ENCODE peak calls at places on chromosomes 11 and 22, in eight cellular contexts. N, Z, I, X, F, G, T and W are unnamed samples.

GRCh38 chr11:61880050-61880449 is 11.3 kb downstream of the FADS3 start:
- DNase-seq in X (no peak), G (no peak), Z (no peak), F (no peak), T (peak), N (no peak), I (no peak), W (peak)

GRCh38 chr11:107217444-107217843 is 199.2 kb upstream of the GUCY1A2 start:
- DNase-seq in T (no peak), F (no peak), I (no peak), G (no peak), N (no peak), Z (no peak), X (no peak), W (no peak)

GRCh38 chr11:14537134-14537599 is 17.0 kb upstream of the PSMA1 start:
- DNase-seq in F (peak), X (no peak), N (peak), T (peak), I (peak), Z (peak), G (peak), W (peak)

GRCh38 chr22:47213571-47214230 is 451.3 kb downstream of the TBC1D22A start:
- DNase-seq in G (peak), Z (no peak), I (peak), T (peak), N (peak), X (no peak), F (no peak), W (peak)

GRCh38 chr22:28873183-28873964 is 10.0 kb upstream of the ZNRF3 start:
- DNase-seq in G (no peak), Z (peak), T (no peak), I (no peak), N (no peak), X (no peak), F (no peak), W (no peak)

GRCh38 chr11:94593030-94593429 is 25.9 kb downstream of the PIWIL4 start:
- DNase-seq in F (peak), Z (peak), N (no peak), X (peak), T (no peak), I (peak), G (no peak), W (peak)

GRCh38 chr11:91158297-91158696 is 935.4 kb upstream of the CHORDC1 start:
- DNase-seq in N (no peak), G (peak), X (no peak), F (no peak), I (no peak), Z (no peak), T (no peak), W (no peak)

GRCh38 chr11:2213384-2213842 is 41.8 kb upstream of the TH start:
- DNase-seq in Z (no peak), N (peak), F (no peak), G (no peak), X (no peak), I (no peak), T (no peak), W (no peak)

GRCh38 chr11:91956711-91957110 is 267.9 kb upstream of the FAT3 start:
- DNase-seq in G (no peak), T (no peak), F (no peak), X (no peak), I (no peak), Z (no peak), N (no peak), W (no peak)

GRCh38 chr11:4626207-4627105 is 10.8 kb upstream of the OR51D1 start:
- DNase-seq in X (peak), T (peak), F (peak), Z (peak), N (peak), G (peak), I (peak), W (peak)

GRCh38 chr11:74546752-74547151 is 45.6 kb upstream of the POLD3 start:
- DNase-seq in N (no peak), G (peak), F (no peak), T (no peak), X (no peak), I (no peak), Z (no peak), W (no peak)

GRCh38 chr11:114819028-114819427 is 140.7 kb downstream of the NXPE2 start:
- DNase-seq in I (no peak), N (no peak), G (no peak), Z (no peak), F (no peak), T (no peak), X (peak), W (peak)

GRCh38 chr22:46614070-46614931 is 5.9 kb upstream of the GRAMD4 start:
- DNase-seq in T (peak), X (no peak), N (peak), F (no peak), Z (no peak), G (no peak), I (no peak), W (no peak)

GRCh38 chr11:22742149-22742548 is 75.7 kb downstream of the GAS2 start:
- DNase-seq in N (no peak), T (no peak), F (no peak), Z (no peak), X (no peak), G (no peak), I (no peak), W (no peak)

GRCh38 chr11:117583063-117583801 is 213.8 kb downstream of the DSCAML1 start:
- DNase-seq in G (no peak), X (peak), Z (no peak), N (no peak), T (peak), I (no peak), F (no peak), W (peak)

GRCh38 chr22:41548830-41549211 is 4.6 kb upstream of the POLR3H start:
- DNase-seq in N (no peak), X (no peak), T (no peak), I (no peak), Z (no peak), F (no peak), G (no peak), W (no peak)

GRCh38 chr11:46490576-46491100 is 99.1 kb upstream of the CHRM4 start:
- DNase-seq in Z (peak), F (peak), G (no peak), N (no peak), T (no peak), I (no peak), X (peak), W (peak)

GRCh38 chr22:50473855-50474671 is 772 bp downstream of the SBF1 start:
- DNase-seq in X (peak), F (peak), T (peak), G (peak), Z (peak), I (peak), N (peak), W (peak)

GRCh38 chr22:40766956-40767355 is 52.2 kb downstream of the SLC25A17 start:
- DNase-seq in X (no peak), I (no peak), T (no peak), F (no peak), Z (no peak), N (no peak), G (no peak), W (no peak)

GRCh38 chr22:37421468-37421877 is 5.8 kb downstream of the ELFN2 start:
- DNase-seq in T (no peak), N (no peak), F (no peak), I (no peak), X (no peak), Z (no peak), G (no peak), W (no peak)

GRCh38 chr11:117550466-117550865 is 222.8 kb downstream of the CEP164 start:
- DNase-seq in T (no peak), F (no peak), I (no peak), X (no peak), Z (no peak), N (no peak), G (no peak), W (no peak)

GRCh38 chr11:64245797-64246623 is 733 bp downstream of the PPP1R14B start:
- DNase-seq in N (peak), Z (peak), X (peak), T (peak), F (peak), G (peak), I (peak), W (peak)

GRCh38 chr11:81579339-81579738 is 1154.3 kb downstream of the FAM181B start:
- DNase-seq in Z (no peak), I (no peak), T (no peak), X (no peak), N (no peak), F (no peak), G (no peak), W (no peak)

GRCh38 chr11:96906521-96906920 is 516.7 kb downstream of the JRKL start:
- DNase-seq in T (no peak), X (no peak), I (no peak), F (no peak), Z (no peak), G (no peak), N (no peak), W (no peak)

GRCh38 chr11:46308632-46309419 is 31.4 kb downstream of the CREB3L1 start:
- DNase-seq in N (peak), T (peak), G (peak), F (peak), X (no peak), I (peak), Z (peak), W (peak)

GRCh38 chr11:28146123-28146751 is 38.0 kb downstream of the METTL15 start:
- DNase-seq in Z (peak), T (no peak), F (peak), I (peak), N (no peak), G (peak), X (peak), W (peak)

GRCh38 chr11:125166347-125166841 is 1.8 kb downstream of the PKNOX2 start:
- DNase-seq in Z (no peak), N (no peak), X (no peak), T (no peak), I (peak), G (no peak), F (peak), W (peak)

GRCh38 chr11:62610814-62611704 is 1.5 kb downstream of the EML3 start:
- DNase-seq in I (no peak), N (no peak), X (no peak), T (no peak), G (no peak), F (no peak), Z (no peak), W (no peak)

DNA sequence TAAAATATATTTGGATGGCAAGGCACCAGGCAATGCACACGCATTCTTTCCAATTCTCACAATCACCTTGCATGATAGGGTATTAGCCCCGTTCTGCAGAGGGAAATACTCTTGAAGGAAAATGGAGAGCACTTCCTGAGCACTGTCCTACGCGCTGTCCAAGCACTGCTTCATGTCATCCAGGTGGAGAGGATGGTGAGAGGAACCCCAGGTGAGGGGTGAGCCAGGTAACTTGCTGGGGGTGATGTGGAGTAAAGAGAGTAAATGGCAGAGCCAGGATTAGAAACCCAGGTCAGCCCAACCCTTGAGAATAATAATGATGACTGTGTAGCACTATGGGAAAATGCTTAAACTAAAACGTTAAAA is 711 bp upstream of the PACSIN2 start:
- DNase-seq in F (no peak), N (no peak), Z (no peak), X (no peak), T (no peak), G (no peak), I (no peak), W (no peak)
- H3K9ac ChIP-seq in F (peak), N (peak), Z (peak), X (peak), T (peak), G (peak), I (no peak), W (peak)

DNA sequence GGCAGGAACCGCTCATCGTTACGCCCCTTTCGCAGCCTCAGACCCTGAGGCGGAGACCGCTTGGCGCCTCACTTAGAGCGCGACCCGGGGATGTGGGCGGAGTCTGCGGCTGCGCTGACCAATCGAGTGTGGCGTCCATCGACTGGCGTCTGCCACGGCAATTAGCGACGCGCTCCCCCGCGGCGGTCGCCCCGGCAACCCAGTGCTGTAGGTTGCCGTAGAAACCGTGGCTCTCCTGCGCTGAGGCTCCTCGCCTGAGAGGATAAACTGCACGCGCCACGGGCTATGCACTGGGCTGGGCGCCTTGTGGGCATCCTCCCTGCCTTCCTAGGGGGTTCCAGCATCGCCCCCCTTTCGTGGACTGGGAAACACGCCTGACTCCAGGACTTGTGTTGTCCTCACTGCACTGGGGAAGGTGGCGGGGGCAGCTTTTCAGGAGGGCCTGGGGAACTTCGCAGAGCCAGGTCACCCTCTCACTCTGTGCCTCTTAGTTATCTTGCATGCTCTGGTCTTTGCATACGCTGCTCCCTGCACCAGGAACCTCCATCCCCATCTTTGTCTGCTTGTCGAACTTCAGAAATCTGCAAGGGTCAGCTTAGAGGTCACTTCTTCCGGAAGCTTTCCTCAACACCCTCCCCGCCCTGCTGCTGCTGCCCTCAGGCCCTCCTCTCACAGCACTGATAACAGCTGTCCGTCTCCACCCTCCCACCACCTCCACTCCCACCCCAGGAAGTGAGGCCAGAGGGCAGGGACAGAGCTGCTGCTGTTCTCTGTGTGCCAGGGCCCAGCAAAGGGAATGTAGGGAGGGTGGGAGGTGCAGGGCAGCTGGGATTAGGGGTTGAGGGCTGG is 539 bp upstream of the P2RX6 start:
- DNase-seq in F (peak), N (peak), Z (peak), T (peak), G (no peak), X (peak), I (peak), W (peak)
- H2AFZ ChIP-seq in F (peak), N (no peak), Z (peak), T (peak), G (peak), X (peak), I (peak), W (peak)

DNA sequence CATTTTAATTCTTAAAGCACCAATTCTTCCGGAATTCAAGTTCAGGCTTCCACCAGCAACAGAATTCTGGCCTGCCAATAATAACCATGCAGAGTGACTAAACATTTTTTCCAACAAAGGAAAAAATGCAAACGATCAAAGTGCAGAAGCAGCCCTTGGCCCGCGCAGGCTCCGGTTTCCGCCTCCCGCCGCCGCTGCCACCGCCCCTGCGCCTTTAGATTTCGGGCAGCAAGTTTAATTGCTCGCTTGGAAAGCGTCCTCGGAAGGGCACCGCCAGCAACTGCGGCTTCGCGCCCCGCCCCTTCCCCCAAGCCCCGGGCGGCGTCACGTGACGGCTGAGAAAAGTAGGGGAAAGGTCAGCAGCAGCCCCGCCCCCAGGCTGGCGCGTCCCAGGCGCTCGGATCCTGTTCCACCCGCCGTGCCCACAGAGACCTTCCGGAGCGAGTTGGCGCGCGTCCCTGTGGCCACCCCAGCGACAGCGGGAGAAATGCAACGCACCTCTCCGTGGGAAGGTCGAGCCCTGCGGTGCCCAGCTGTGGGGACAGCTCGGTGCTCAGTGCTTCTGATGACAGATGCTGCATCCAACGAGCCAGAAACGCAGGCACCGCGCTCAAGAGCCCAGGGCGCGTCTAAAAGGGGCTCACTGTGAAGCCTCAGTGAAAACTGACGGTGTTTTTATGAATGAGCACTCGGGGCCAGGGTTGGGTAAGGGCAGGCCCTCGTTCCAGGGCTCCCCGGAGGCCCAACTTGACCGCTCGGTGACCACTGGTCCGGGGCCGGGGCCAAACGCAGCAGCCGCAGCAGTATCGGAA is 2.5 kb downstream of the CPT1A start:
- DNase-seq in N (peak), T (peak), I (peak), X (peak), G (peak), Z (peak), F (peak), W (peak)
- H3K9ac ChIP-seq in N (peak), T (peak), I (peak), X (peak), G (peak), Z (peak), F (peak), W (peak)

GRCh38 chr11:103907548-103908455 is 128.6 kb upstream of the DDI1 start:
- DNase-seq in X (peak), G (peak), Z (peak), T (peak), F (peak), I (peak), N (no peak), W (peak)

GRCh38 chr11:103907136-103907535 is 129.3 kb upstream of the DDI1 start:
- DNase-seq in I (no peak), X (no peak), Z (no peak), G (no peak), T (no peak), N (no peak), F (no peak), W (no peak)

GRCh38 chr11:103906291-103906850 is 130.1 kb upstream of the DDI1 start:
- DNase-seq in G (no peak), N (no peak), T (peak), F (no peak), Z (no peak), I (no peak), X (no peak), W (no peak)

DNA sequence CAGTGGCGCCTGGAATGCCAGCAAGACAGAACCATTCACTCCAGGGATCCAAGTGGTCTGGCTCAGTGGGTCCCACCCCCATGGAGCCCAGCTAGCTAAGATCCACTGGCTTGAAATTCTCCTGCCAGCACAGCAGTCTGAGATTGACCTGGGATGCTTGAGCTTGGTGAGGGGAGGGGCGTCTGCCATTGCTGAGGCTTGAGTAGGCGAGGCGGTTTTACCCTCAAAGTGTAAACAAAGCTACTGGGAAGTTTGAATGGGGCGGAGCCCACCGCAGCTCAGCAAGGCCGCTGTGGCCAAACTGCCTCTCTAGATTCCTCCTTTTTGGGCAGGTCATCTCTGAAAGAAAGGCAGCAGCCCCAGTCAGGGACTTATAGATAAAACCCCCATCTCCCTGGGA is 125.7 kb upstream of the DDI1 start:
- DNase-seq in F (no peak), T (no peak), Z (no peak), I (no peak), N (no peak), X (no peak), G (no peak), W (no peak)
- H2AFZ ChIP-seq in F (no peak), T (no peak), Z (no peak), I (no peak), N (no peak), X (no peak), G (no peak), W (no peak)

GRCh38 chr11:113188433-113188834 is 125.9 kb upstream of the TTC12 start:
- DNase-seq in T (peak), G (no peak), Z (no peak), N (no peak), I (no peak), F (peak), X (no peak), W (no peak)

GRCh38 chr11:113193077-113193476 is 121.3 kb upstream of the TTC12 start:
- DNase-seq in T (no peak), N (no peak), G (no peak), Z (no peak), X (no peak), I (no peak), F (no peak), W (peak)

GRCh38 chr11:113192121-113192925 is 122.1 kb upstream of the TTC12 start:
- DNase-seq in T (no peak), X (peak), F (no peak), G (no peak), Z (no peak), N (no peak), I (no peak), W (peak)

GRCh38 chr11:113193894-113194293 is 120.5 kb upstream of the TTC12 start:
- DNase-seq in N (no peak), I (peak), X (peak), F (no peak), G (no peak), Z (no peak), T (no peak), W (no peak)

DNA sequence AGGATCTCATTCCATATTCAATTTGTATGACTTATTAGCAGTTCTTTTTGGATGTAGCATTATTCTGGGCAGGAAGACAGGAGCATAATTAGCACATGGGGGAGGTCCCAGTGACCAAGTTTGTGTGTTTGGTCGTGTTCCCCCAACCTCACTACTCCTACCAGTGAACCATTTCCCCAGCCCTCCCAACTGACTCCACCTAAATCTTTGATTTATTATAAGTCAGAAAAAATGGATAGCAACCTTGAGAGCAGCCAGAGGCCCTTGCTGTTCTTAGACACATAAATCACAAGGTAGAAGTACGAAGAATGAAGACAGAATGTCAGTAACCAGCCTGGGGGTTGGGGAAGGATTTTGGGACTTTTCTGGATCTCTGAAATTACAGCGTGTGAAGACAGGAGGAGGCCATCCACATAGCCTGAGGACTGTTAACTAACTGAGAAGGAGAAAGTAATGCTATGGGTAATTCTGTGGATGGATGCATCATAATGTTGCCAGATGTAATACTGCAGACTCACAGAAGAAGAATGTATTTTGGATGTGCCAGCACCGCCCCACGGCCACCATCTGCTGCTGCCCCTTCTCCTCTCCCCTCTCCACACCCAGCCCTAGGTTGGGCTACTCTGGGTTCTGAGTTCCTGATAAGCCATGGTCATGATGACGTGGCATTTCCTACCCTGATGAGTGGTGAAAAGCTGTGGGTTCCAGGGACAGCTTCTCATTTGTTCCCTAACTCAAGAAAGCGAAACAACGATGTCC is 124.3 kb upstream of the TTC12 start:
- DNase-seq in X (peak), I (peak), Z (no peak), F (peak), T (no peak), G (peak), N (no peak), W (peak)
- H3K9ac ChIP-seq in X (peak), I (no peak), Z (no peak), F (peak), T (no peak), G (no peak), N (no peak), W (peak)